ENCODE peak calls at places on chromosomes 13 and 19, in seven cellular contexts. Q is CD8-positive, alpha-beta T cell; G is PC-9; C is brain microvascular endothelial cell; Z is GM13977; U is kidney tubule cell; X is left ventricle myocardium inferior. A is an unnamed sample.

GRCh38 chr19:23403581-23404324 is 8.5 kb upstream of the ZNF91 start:
- DNase-seq in Q (no peak), G (peak; percentile 9), C (no peak), Z (no peak), U (peak; percentile 21), X (no peak), A (no peak)

GRCh38 chr13:112756967-112757758 is 67.3 kb downstream of the ATP11A start:
- DNase-seq in Q (no peak), G (no peak), C (no peak), Z (no peak), U (no peak), X (no peak), A (no peak)

GRCh38 chr19:7775761-7776160 is 12.7 kb downstream of the CLEC4M start:
- DNase-seq in Q (no peak), G (no peak), C (no peak), Z (no peak), U (no peak), X (no peak), A (no peak)

GRCh38 chr19:41998246-41999020 is 4.4 kb upstream of the ATP1A3 start:
- DNase-seq in Q (no peak), G (peak; percentile 49), C (peak; percentile 6), Z (peak; percentile 75), U (peak; percentile 38), X (peak; percentile 38), A (no peak)

GRCh38 chr13:98947925-98948324 is 29.9 kb downstream of the DOCK9 start:
- DNase-seq in Q (no peak), G (no peak), C (no peak), Z (no peak), U (no peak), X (no peak), A (no peak)

GRCh38 chr13:111337206-111337605 is 16.8 kb downstream of the TEX29 start:
- DNase-seq in Q (no peak), G (no peak), C (peak; percentile 70), Z (no peak), U (peak; percentile 68), X (no peak), A (no peak)

GRCh38 chr13:40272776-40273139 is 393.7 kb downstream of the FOXO1 start:
- DNase-seq in Q (no peak), G (peak; percentile 19), C (peak; percentile 53), Z (no peak), U (peak; percentile 58), X (no peak), A (no peak)

GRCh38 chr19:5057860-5058259 is 88.9 kb downstream of the KDM4B start:
- DNase-seq in Q (no peak), G (no peak), C (no peak), Z (peak; percentile 71), U (no peak), X (no peak), A (no peak)

GRCh38 chr13:84192125-84192524 is 309.9 kb upstream of the SLITRK1 start:
- DNase-seq in Q (no peak), G (no peak), C (peak; percentile 79), Z (no peak), U (peak; percentile 53), X (no peak), A (no peak)

GRCh38 chr13:48818495-48818961 is 157.2 kb upstream of the FNDC3A start:
- DNase-seq in Q (no peak), G (no peak), C (peak; percentile 72), Z (no peak), U (peak; percentile 92), X (no peak), A (no peak)

GRCh38 chr13:113337556-113337955 is 26.4 kb downstream of the GRTP1 start:
- DNase-seq in Q (no peak), G (no peak), C (no peak), Z (no peak), U (no peak), X (no peak), A (no peak)

GRCh38 chr13:43835701-43836100 is 43.8 kb downstream of the CCDC122 start:
- DNase-seq in Q (no peak), G (no peak), C (peak; percentile 54), Z (no peak), U (no peak), X (no peak), A (no peak)

GRCh38 chr13:63693696-63694095 is 2278.0 kb upstream of the PCDH20 start:
- DNase-seq in Q (no peak), G (no peak), C (no peak), Z (no peak), U (no peak), X (no peak), A (no peak)

GRCh38 chr19:38664503-38665211 is 17.2 kb downstream of the ACTN4 start:
- DNase-seq in Q (no peak), G (no peak), C (no peak), Z (no peak), U (no peak), X (no peak), A (no peak)

GRCh38 chr19:13008926-13009787 is 13.9 kb downstream of the NFIX start:
- DNase-seq in Q (no peak), G (no peak), C (no peak), Z (no peak), U (peak; percentile 76), X (no peak), A (no peak)

GRCh38 chr19:30890033-30890432 is 459.2 kb downstream of the TSHZ3 start:
- DNase-seq in Q (no peak), G (no peak), C (no peak), Z (no peak), U (no peak), X (no peak), A (no peak)

GRCh38 chr13:30156270-30156669 is 151.1 kb downstream of the KATNAL1 start:
- DNase-seq in Q (no peak), G (no peak), C (no peak), Z (no peak), U (no peak), X (no peak), A (no peak)

GRCh38 chr19:9060559-9061340 is 26.1 kb upstream of the OR1M1 start:
- DNase-seq in Q (no peak), G (no peak), C (no peak), Z (no peak), U (no peak), X (no peak), A (no peak)

GRCh38 chr19:12331211-12331941 is 2.1 kb downstream of the ZNF563 start:
- DNase-seq in Q (peak; percentile 60), G (no peak), C (no peak), Z (peak; percentile 83), U (peak; percentile 80), X (no peak), A (peak; percentile 62)

GRCh38 chr13:93857126-93857525 is 622.4 kb downstream of the DCT start:
- DNase-seq in Q (no peak), G (no peak), C (no peak), Z (no peak), U (no peak), X (no peak), A (no peak)

GRCh38 chr19:58361900-58362271 is 665 bp downstream of the ZNF497 start:
- DNase-seq in Q (peak; percentile 47), G (no peak), C (no peak), Z (peak; percentile 70), U (peak; percentile 60), X (peak; percentile 45), A (peak; percentile 28)

GRCh38 chr13:20131057-20131832 is 29.6 kb downstream of the GJA3 start:
- DNase-seq in Q (no peak), G (no peak), C (no peak), Z (no peak), U (no peak), X (no peak), A (no peak)

GRCh38 chr13:97758317-97758716 is 195.2 kb upstream of the IPO5 start:
- DNase-seq in Q (no peak), G (no peak), C (no peak), Z (no peak), U (no peak), X (peak; percentile 18), A (no peak)

GRCh38 chr19:7982651-7983099 is 22.8 kb downstream of the ELAVL1 start:
- DNase-seq in Q (no peak), G (no peak), C (no peak), Z (no peak), U (peak; percentile 36), X (no peak), A (no peak)

GRCh38 chr19:317710-318508 is 26.7 kb downstream of the MIER2 start:
- DNase-seq in Q (no peak), G (no peak), C (no peak), Z (no peak), U (no peak), X (no peak), A (no peak)

GRCh38 chr19:16018106-16018755 is 58.1 kb upstream of the TPM4 start:
- DNase-seq in Q (no peak), G (no peak), C (no peak), Z (no peak), U (no peak), X (no peak), A (no peak)

GRCh38 chr19:15194938-15195337 is 5.9 kb downstream of the NOTCH3 start:
- DNase-seq in Q (no peak), G (no peak), C (peak; percentile 85), Z (no peak), U (no peak), X (no peak), A (no peak)

GRCh38 chr19:50514346-50515167 is 844 bp upstream of the ASPDH start:
- DNase-seq in Q (no peak), G (no peak), C (no peak), Z (no peak), U (no peak), X (no peak), A (no peak)

GRCh38 chr13:96020155-96020575 is 33.0 kb downstream of the UGGT2 start:
- DNase-seq in Q (no peak), G (peak; percentile 19), C (peak; percentile 65), Z (peak; percentile 52), U (peak; percentile 73), X (no peak), A (no peak)

GRCh38 chr13:112603641-112604220 is 15.8 kb upstream of the TUBGCP3 start:
- DNase-seq in Q (no peak), G (no peak), C (peak; percentile 63), Z (no peak), U (no peak), X (no peak), A (no peak)

GRCh38 chr13:20197361-20197834 is 4.7 kb upstream of the GJB2 start:
- DNase-seq in Q (peak; percentile 24), G (no peak), C (no peak), Z (peak; percentile 73), U (peak; percentile 62), X (no peak), A (no peak)

GRCh38 chr19:3479177-3479818 is 1.0 kb downstream of the SMIM24 start:
- DNase-seq in Q (peak; percentile 73), G (no peak), C (no peak), Z (peak; percentile 83), U (no peak), X (no peak), A (no peak)

GRCh38 chr19:16001481-16002312 is 52.9 kb downstream of the OR10H4 start:
- DNase-seq in Q (no peak), G (no peak), C (peak; percentile 54), Z (peak; percentile 75), U (peak; percentile 48), X (no peak), A (no peak)

GRCh38 chr19:50358483-50359431 is 6.7 kb downstream of the NAPSA start:
- DNase-seq in Q (peak; percentile 64), G (no peak), C (no peak), Z (peak; percentile 86), U (peak; percentile 27), X (peak; percentile 74), A (peak; percentile 63)

GRCh38 chr19:12055784-12056183 is 3.0 kb upstream of the ZNF878 start:
- DNase-seq in Q (no peak), G (no peak), C (no peak), Z (no peak), U (peak; percentile 21), X (no peak), A (no peak)

GRCh38 chr13:99766641-99767045 is 204.9 kb downstream of the ZIC5 start:
- DNase-seq in Q (no peak), G (no peak), C (peak; percentile 10), Z (no peak), U (peak; percentile 23), X (no peak), A (no peak)

GRCh38 chr13:114143806-114144605 is 11.6 kb upstream of the RASA3 start:
- DNase-seq in Q (peak; percentile 75), G (no peak), C (no peak), Z (peak; percentile 71), U (peak; percentile 63), X (no peak), A (no peak)

GRCh38 chr19:16433986-16434385 is 37.8 kb downstream of the EPS15L1 start:
- DNase-seq in Q (no peak), G (no peak), C (no peak), Z (no peak), U (no peak), X (no peak), A (no peak)

A was measured in activated T-helper 9 cell treated with anti-CD3 and anti-CD28 coated beads, Interleukin-2, amount 50 U/mL, for 16 hours.